ENCODE peak calls at places on chromosomes 3 and 15, in five cellular contexts. D is H9, S is stomach, L is transverse colon, X is endodermal cell. J is an unnamed sample.

GRCh38 chr3:138726966-138727365 is 107.8 kb downstream of the PIK3CB start:
- DNase-seq in D (no peak), S (no peak), L (no peak), X (no peak), J (no peak)

GRCh38 chr15:67869700-67870099 is 29.9 kb upstream of the RNU6-1 start:
- DNase-seq in D (no peak), S (no peak), L (no peak), X (no peak), J (no peak)

GRCh38 chr3:44845528-44846520 is 15.9 kb upstream of the TMEM42 start:
- DNase-seq in D (no peak), S (no peak), L (no peak), X (no peak), J (no peak)

GRCh38 chr15:33104276-33104675 is 90.2 kb downstream of the FMN1 start:
- DNase-seq in D (no peak), S (no peak), L (no peak), X (no peak), J (no peak)

GRCh38 chr3:117995795-117996194 is 1038.9 kb downstream of the IGSF11 start:
- DNase-seq in D (no peak), S (no peak), L (no peak), X (no peak), J (no peak)

GRCh38 chr3:33277193-33277882 is at the start of gene FBXL2:
- DNase-seq in D (peak), S (peak), L (peak), X (peak), J (no peak)

GRCh38 chr15:58471341-58471740 is 39.5 kb downstream of the LIPC start:
- DNase-seq in D (no peak), S (no peak), L (no peak), X (no peak), J (no peak)

GRCh38 chr3:58151637-58152036 is 59.1 kb downstream of the DNASE1L3 start:
- DNase-seq in D (no peak), S (no peak), L (no peak), X (no peak), J (no peak)

GRCh38 chr3:12224181-12225147 is 64.4 kb upstream of the PPARG start:
- DNase-seq in D (no peak), S (peak), L (peak), X (peak), J (no peak)

GRCh38 chr3:50671331-50671730 is 3.4 kb upstream of the DOCK3 start:
- DNase-seq in D (no peak), S (no peak), L (no peak), X (peak), J (no peak)

GRCh38 chr3:112496368-112497067 is 2.8 kb downstream of the BTLA start:
- DNase-seq in D (no peak), S (no peak), L (no peak), X (no peak), J (no peak)

GRCh38 chr15:71133734-71134464 is 18.6 kb downstream of the THSD4 start:
- DNase-seq in D (no peak), S (no peak), L (no peak), X (no peak), J (no peak)

GRCh38 chr3:195227871-195228270 is 43.1 kb downstream of the XXYLT1 start:
- DNase-seq in D (no peak), S (peak), L (no peak), X (peak), J (no peak)

GRCh38 chr3:127903596-127903995 is 11.4 kb upstream of the KBTBD12 start:
- DNase-seq in D (no peak), S (no peak), L (no peak), X (no peak), J (no peak)

GRCh38 chr3:188170461-188171459 is 16.8 kb downstream of the LPP start:
- DNase-seq in D (no peak), S (no peak), L (no peak), X (no peak), J (no peak)

GRCh38 chr3:186362409-186362757 is 349 bp upstream of the DGKG start:
- DNase-seq in D (no peak), S (no peak), L (no peak), X (no peak), J (no peak)

GRCh38 chr15:83208357-83208661 is 686 bp upstream of the HDGFL3 start:
- DNase-seq in D (no peak), S (no peak), L (peak), X (no peak), J (no peak)

GRCh38 chr15:37045859-37046318 is 54.5 kb downstream of the MEIS2 start:
- DNase-seq in D (peak), S (no peak), L (no peak), X (peak), J (no peak)

GRCh38 chr15:64874131-64874530 is 32.4 kb downstream of the PLEKHO2 start:
- DNase-seq in D (no peak), S (no peak), L (no peak), X (no peak), J (no peak)

GRCh38 chr3:126515066-126515706 is 2.4 kb downstream of the UROC1 start:
- DNase-seq in D (no peak), S (no peak), L (no peak), X (no peak), J (no peak)

GRCh38 chr3:12926660-12927059 is 85.3 kb upstream of the RPL32 start:
- DNase-seq in D (no peak), S (peak), L (no peak), X (no peak), J (no peak)

GRCh38 chr15:98906712-98907083 is 100.9 kb downstream of the PGPEP1L start:
- DNase-seq in D (no peak), S (peak), L (no peak), X (no peak), J (no peak)

GRCh38 chr3:106830334-106830733 is 546.9 kb upstream of the CCDC54 start:
- DNase-seq in D (peak), S (no peak), L (no peak), X (peak), J (no peak)

GRCh38 chr3:45113625-45114050 is 32.5 kb downstream of the CDCP1 start:
- DNase-seq in D (no peak), S (peak), L (no peak), X (no peak), J (no peak)

GRCh38 chr3:181230258-181230657 is 240.7 kb upstream of the DNAJC19 start:
- DNase-seq in D (peak), S (no peak), L (no peak), X (peak), J (no peak)

DNA sequence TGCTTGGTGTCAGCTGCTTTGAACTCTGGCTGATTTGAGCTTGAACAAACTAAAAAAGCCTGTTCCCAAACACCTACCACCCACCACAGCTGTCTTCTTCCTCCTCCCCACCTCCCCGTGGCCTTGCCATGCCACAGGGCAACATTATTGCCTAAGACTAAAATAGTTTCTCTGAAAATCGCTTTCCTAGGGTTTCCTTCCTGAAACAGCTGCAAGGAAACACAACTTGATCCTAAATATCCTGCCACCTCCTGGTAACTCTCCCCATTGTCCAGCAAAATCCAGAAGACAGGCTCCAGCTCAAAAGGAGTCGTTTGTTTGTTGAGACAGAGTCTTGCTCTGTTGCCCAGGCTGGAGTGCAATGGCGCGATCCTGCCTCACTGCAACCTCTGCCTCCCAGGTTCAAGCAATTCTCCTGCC is 193.9 kb upstream of the TPM1 start:
- DNase-seq in D (no peak), S (no peak), L (no peak), X (peak), J (no peak)
- H3K27ac ChIP-seq in D (peak), S (no peak), L (peak), X (no peak), J (no peak)

DNA sequence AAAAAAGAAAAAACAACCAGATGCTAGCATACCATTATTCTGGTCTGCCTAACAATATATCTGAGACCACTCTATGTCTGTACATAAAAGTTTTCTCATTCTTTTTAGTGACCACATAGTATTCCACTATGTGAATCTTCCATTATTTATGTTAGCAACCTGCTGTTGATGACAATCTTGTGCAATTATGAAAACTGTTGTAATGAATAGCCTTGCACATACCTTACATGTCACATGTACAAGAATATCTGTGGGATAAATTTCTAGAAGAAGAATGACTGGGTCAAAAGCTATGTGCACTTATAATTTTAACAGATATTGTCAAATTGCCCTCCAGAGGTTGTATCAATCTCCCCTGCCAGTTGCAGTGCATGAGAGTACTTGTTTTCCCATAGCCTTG is 62.5 kb downstream of the ARHGAP31 start:
- DNase-seq in D (no peak), S (no peak), L (no peak), X (no peak), J (no peak)
- H3K27ac ChIP-seq in D (no peak), S (no peak), L (no peak), X (no peak), J (no peak)

DNA sequence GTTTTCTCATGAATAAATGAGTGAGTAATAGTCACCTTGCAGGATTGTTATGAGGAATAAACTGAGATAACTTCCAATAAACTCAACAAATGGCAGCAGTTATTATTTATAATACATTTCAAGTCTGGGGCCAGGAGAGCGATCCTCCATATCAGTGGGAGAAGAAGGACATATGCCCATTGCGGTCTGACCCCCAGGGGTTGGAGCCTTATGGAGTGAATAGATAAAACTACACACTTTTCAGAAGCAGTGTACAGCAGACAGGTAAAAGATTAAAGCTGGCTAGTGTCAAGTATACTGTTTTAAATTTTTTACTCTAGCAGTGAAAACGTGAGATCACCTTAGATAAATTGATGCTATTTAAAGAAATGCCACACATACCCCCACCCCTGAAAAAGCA is 43.5 kb downstream of the DIPK2A start:
- DNase-seq in D (no peak), S (no peak), L (no peak), X (no peak), J (no peak)
- H3K27ac ChIP-seq in D (no peak), S (no peak), L (no peak), X (no peak), J (no peak)

GRCh38 chr15:41392659-41393058 is 9.6 kb downstream of the NDUFAF1 start:
- DNase-seq in D (no peak), S (no peak), L (no peak), X (no peak), J (no peak)
- H3K27ac ChIP-seq in D (no peak), S (no peak), L (no peak), X (no peak), J (no peak)

GRCh38 chr15:69794643-69795461 is 302.9 kb downstream of the TLE3 start:
- DNase-seq in D (peak), S (no peak), L (no peak), X (peak), J (no peak)

GRCh38 chr15:69797051-69797595 is 300.6 kb downstream of the TLE3 start:
- DNase-seq in D (peak), S (no peak), L (no peak), X (peak), J (no peak)

GRCh38 chr15:69797615-69798014 is 300.1 kb downstream of the TLE3 start:
- DNase-seq in D (no peak), S (no peak), L (no peak), X (no peak), J (no peak)

GRCh38 chr15:69793783-69794451 is 303.8 kb downstream of the TLE3 start:
- DNase-seq in D (peak), S (no peak), L (no peak), X (peak), J (no peak)

GRCh38 chr15:69795601-69796000 is 302.1 kb downstream of the TLE3 start:
- DNase-seq in D (peak), S (no peak), L (no peak), X (peak), J (no peak)
- H3K27ac ChIP-seq in D (no peak), S (peak), L (peak), X (no peak), J (no peak)

GRCh38 chr3:101862453-101863165 is 13.3 kb downstream of the NFKBIZ start:
- DNase-seq in D (no peak), S (no peak), L (no peak), X (no peak), J (no peak)
- H3K27ac ChIP-seq in D (no peak), S (peak), L (no peak), X (no peak), J (no peak)

GRCh38 chr3:52109556-52110380 is 44.5 kb downstream of the POC1A start:
- DNase-seq in D (no peak), S (no peak), L (no peak), X (no peak), J (no peak)
- H3K27ac ChIP-seq in D (no peak), S (no peak), L (no peak), X (no peak), J (no peak)

GRCh38 chr3:135261916-135262315 is 466.9 kb downstream of the EPHB1 start:
- DNase-seq in D (no peak), S (no peak), L (no peak), X (no peak), J (no peak)
- H3K27ac ChIP-seq in D (no peak), S (no peak), L (no peak), X (no peak), J (no peak)

GRCh38 chr3:175656451-175656850 is 797.3 kb downstream of the NAALADL2 start:
- DNase-seq in D (no peak), S (no peak), L (no peak), X (no peak), J (no peak)

GRCh38 chr3:175648939-175649338 is 789.8 kb downstream of the NAALADL2 start:
- DNase-seq in D (no peak), S (no peak), L (no peak), X (no peak), J (no peak)

GRCh38 chr3:175646865-175647264 is 787.7 kb downstream of the NAALADL2 start:
- DNase-seq in D (no peak), S (no peak), L (no peak), X (no peak), J (no peak)

GRCh38 chr3:175655366-175655765 is 796.2 kb downstream of the NAALADL2 start:
- DNase-seq in D (no peak), S (no peak), L (no peak), X (no peak), J (no peak)

GRCh38 chr3:175651716-175652115 is 792.6 kb downstream of the NAALADL2 start:
- DNase-seq in D (no peak), S (no peak), L (no peak), X (no peak), J (no peak)
- H3K27ac ChIP-seq in D (no peak), S (no peak), L (no peak), X (no peak), J (no peak)